ENCODE peak calls at places on chromosome 19, in four cellular contexts. K, S, V and T are unnamed samples.

GRCh38 chr19:38577826-38578225 is 39.9 kb downstream of the MAP4K1 start:
- DNase-seq in K (no peak), S (no peak), V (no peak), T (no peak)

GRCh38 chr19:48481191-48481500 is 12.0 kb downstream of the CYTH2 start:
- DNase-seq in K (no peak), S (no peak), V (no peak), T (no peak)

GRCh38 chr19:55314396-55314795 is 10.7 kb downstream of the TMEM150B start:
- DNase-seq in K (no peak), S (no peak), V (no peak), T (no peak)

GRCh38 chr19:39500543-39500942 is 1.8 kb downstream of the DLL3 start:
- DNase-seq in K (no peak), S (no peak), V (no peak), T (no peak)

GRCh38 chr19:39341122-39341719 is 1.0 kb upstream of the SAMD4B start:
- DNase-seq in K (no peak), S (no peak), V (peak; percentile 58), T (no peak)

GRCh38 chr19:33302974-33303790 is 848 bp upstream of the CEBPA start:
- DNase-seq in K (no peak), S (no peak), V (no peak), T (no peak)

GRCh38 chr19:31109626-31110025 is 239.6 kb downstream of the TSHZ3 start:
- DNase-seq in K (no peak), S (no peak), V (peak; percentile 78), T (no peak)

GRCh38 chr19:46115396-46116109 is 8.9 kb downstream of the IGFL3 start:
- DNase-seq in K (no peak), S (peak; percentile 31), V (no peak), T (no peak)

GRCh38 chr19:24029941-24030636 is 56.9 kb upstream of the ZNF254 start:
- DNase-seq in K (no peak), S (no peak), V (no peak), T (no peak)

GRCh38 chr19:5340637-5341447 is at the start of gene PTPRS:
- DNase-seq in K (peak; percentile 19), S (peak; percentile 93), V (no peak), T (no peak)

GRCh38 chr19:41699231-41699967 is 9.0 kb upstream of the CEACAM5 start:
- DNase-seq in K (no peak), S (no peak), V (no peak), T (no peak)

GRCh38 chr19:29876414-29876813 is 64.6 kb downstream of the CCNE1 start:
- DNase-seq in K (no peak), S (no peak), V (no peak), T (no peak)

GRCh38 chr19:38023245-38023644 is 116.2 kb downstream of the SIPA1L3 start:
- DNase-seq in K (no peak), S (no peak), V (no peak), T (no peak)

GRCh38 chr19:14393303-14393702 is 12.1 kb downstream of the ADGRE5 start:
- DNase-seq in K (no peak), S (no peak), V (no peak), T (no peak)

GRCh38 chr19:24159707-24160106 is 72.7 kb downstream of the ZNF254 start:
- DNase-seq in K (no peak), S (no peak), V (no peak), T (no peak)

GRCh38 chr19:58400638-58400915 is 5.1 kb downstream of the RNF225 start:
- DNase-seq in K (no peak), S (no peak), V (no peak), T (no peak)

GRCh38 chr19:33883869-33884519 is 87.3 kb downstream of the KCTD15 start:
- DNase-seq in K (no peak), S (no peak), V (no peak), T (no peak)

GRCh38 chr19:5628470-5628869 is 5.6 kb downstream of the SAFB start:
- DNase-seq in K (no peak), S (no peak), V (no peak), T (no peak)

GRCh38 chr19:28961772-28962500 is 251.0 kb downstream of the UQCRFS1 start:
- DNase-seq in K (peak; percentile 71), S (no peak), V (no peak), T (no peak)

GRCh38 chr19:49881672-49882394 is 4.3 kb downstream of the TBC1D17 start:
- DNase-seq in K (no peak), S (no peak), V (no peak), T (no peak)

GRCh38 chr19:2983351-2984195 is 6.2 kb downstream of the TLE6 start:
- DNase-seq in K (no peak), S (peak; percentile 91), V (no peak), T (no peak)

GRCh38 chr19:18280247-18281081 is 958 bp downstream of the JUND start:
- DNase-seq in K (no peak), S (peak; percentile 86), V (peak; percentile 89), T (no peak)

GRCh38 chr19:3852614-3853254 is 16.1 kb downstream of the ZFR2 start:
- DNase-seq in K (peak; percentile 85), S (peak; percentile 95), V (peak; percentile 14), T (peak; percentile 55)

GRCh38 chr19:56507446-56508281 is at the start of gene ZNF471:
- DNase-seq in K (peak; percentile 91), S (peak; percentile 100), V (peak; percentile 95), T (peak; percentile 86)